ENCODE peak calls at places on chromosomes 2 and 18, in six cellular contexts. H, T, L, W, Y and S are unnamed samples.

GRCh38 chr2:30226144-30227032 is 4.9 kb upstream of the LBH start:
- DNase-seq in H (peak), T (no peak), L (no peak), W (peak), Y (no peak), S (no peak)

GRCh38 chr2:215241791-215242305 is 70.0 kb upstream of the ATIC start:
- DNase-seq in H (no peak), T (no peak), L (no peak), W (no peak), Y (no peak), S (peak)

GRCh38 chr2:88517759-88518201 is 65.3 kb upstream of the FOXI3 start:
- DNase-seq in H (no peak), T (no peak), L (no peak), W (no peak), Y (no peak), S (peak)

GRCh38 chr2:178109813-178110212 is 2.4 kb upstream of the RBM45 start:
- DNase-seq in H (peak), T (peak), L (no peak), W (no peak), Y (peak), S (no peak)

GRCh38 chr2:50556934-50557575 is 474.9 kb downstream of the NRXN1 start:
- DNase-seq in H (peak), T (no peak), L (no peak), W (no peak), Y (peak), S (no peak)

GRCh38 chr2:99974966-99975365 is 167.4 kb downstream of the AFF3 start:
- DNase-seq in H (peak), T (no peak), L (no peak), W (no peak), Y (peak), S (no peak)

GRCh38 chr2:172614932-172615331 is 59.0 kb downstream of the PDK1 start:
- DNase-seq in H (no peak), T (no peak), L (no peak), W (no peak), Y (no peak), S (no peak)

GRCh38 chr2:28052691-28053090 is 162.2 kb downstream of the BABAM2 start:
- DNase-seq in H (peak), T (no peak), L (no peak), W (no peak), Y (peak), S (no peak)

GRCh38 chr2:69138793-69139510 is 126.0 kb downstream of the ANTXR1 start:
- DNase-seq in H (peak), T (peak), L (no peak), W (no peak), Y (peak), S (no peak)

GRCh38 chr18:10401489-10401888 is 52.9 kb upstream of the APCDD1 start:
- DNase-seq in H (no peak), T (no peak), L (no peak), W (no peak), Y (no peak), S (peak)

GRCh38 chr18:37421349-37422080 is 144.1 kb downstream of the CELF4 start:
- DNase-seq in H (no peak), T (no peak), L (no peak), W (no peak), Y (no peak), S (no peak)

GRCh38 chr2:133753665-133754064 is 185.4 kb upstream of the NCKAP5 start:
- DNase-seq in H (no peak), T (no peak), L (no peak), W (no peak), Y (no peak), S (no peak)

GRCh38 chr2:39571197-39571731 is 94.5 kb upstream of the TMEM178A start:
- DNase-seq in H (no peak), T (no peak), L (no peak), W (no peak), Y (peak), S (no peak)

GRCh38 chr2:149221002-149221401 is 109.4 kb upstream of the LYPD6 start:
- DNase-seq in H (no peak), T (no peak), L (no peak), W (no peak), Y (no peak), S (no peak)

GRCh38 chr2:134402385-134402784 is 148.5 kb downstream of the MGAT5 start:
- DNase-seq in H (peak), T (peak), L (no peak), W (no peak), Y (no peak), S (no peak)

GRCh38 chr2:10408649-10409579 is 39.2 kb downstream of the ODC1 start:
- DNase-seq in H (peak), T (no peak), L (peak), W (peak), Y (peak), S (peak)

GRCh38 chr2:168272225-168272624 is 24.8 kb upstream of the STK39 start:
- DNase-seq in H (peak), T (no peak), L (no peak), W (no peak), Y (no peak), S (no peak)

GRCh38 chr2:45607701-45608100 is 3.4 kb downstream of the SRBD1 start:
- DNase-seq in H (peak), T (no peak), L (no peak), W (no peak), Y (no peak), S (no peak)

GRCh38 chr18:79632765-79633164 is 46.8 kb upstream of the CTDP1 start:
- DNase-seq in H (no peak), T (no peak), L (no peak), W (no peak), Y (no peak), S (no peak)

GRCh38 chr2:236972491-236973379 is 113.0 kb upstream of the COPS8 start:
- DNase-seq in H (peak), T (peak), L (no peak), W (peak), Y (peak), S (no peak)

GRCh38 chr2:157903626-157904025 is 27.5 kb upstream of the ACVR1 start:
- DNase-seq in H (no peak), T (no peak), L (no peak), W (no peak), Y (no peak), S (no peak)

GRCh38 chr2:181953773-181954537 is 31.7 kb upstream of the PPP1R1C start:
- DNase-seq in H (peak), T (peak), L (peak), W (no peak), Y (peak), S (peak)

GRCh38 chr2:41907716-41908328 is 140.0 kb upstream of the PKDCC start:
- DNase-seq in H (no peak), T (no peak), L (no peak), W (no peak), Y (no peak), S (no peak)

GRCh38 chr18:23307567-23308295 is 145.4 kb upstream of the RIOK3 start:
- DNase-seq in H (peak), T (no peak), L (no peak), W (no peak), Y (peak), S (no peak)

GRCh38 chr2:85394256-85394655 is 15.9 kb downstream of the CAPG start:
- DNase-seq in H (no peak), T (no peak), L (no peak), W (peak), Y (no peak), S (no peak)

GRCh38 chr2:11596801-11597200 is 63.0 kb downstream of the GREB1 start:
- DNase-seq in H (no peak), T (no peak), L (no peak), W (no peak), Y (no peak), S (no peak)
- H3K4me3 ChIP-seq in H (no peak), T (no peak), L (no peak), W (no peak), Y (no peak), S (no peak)

DNA sequence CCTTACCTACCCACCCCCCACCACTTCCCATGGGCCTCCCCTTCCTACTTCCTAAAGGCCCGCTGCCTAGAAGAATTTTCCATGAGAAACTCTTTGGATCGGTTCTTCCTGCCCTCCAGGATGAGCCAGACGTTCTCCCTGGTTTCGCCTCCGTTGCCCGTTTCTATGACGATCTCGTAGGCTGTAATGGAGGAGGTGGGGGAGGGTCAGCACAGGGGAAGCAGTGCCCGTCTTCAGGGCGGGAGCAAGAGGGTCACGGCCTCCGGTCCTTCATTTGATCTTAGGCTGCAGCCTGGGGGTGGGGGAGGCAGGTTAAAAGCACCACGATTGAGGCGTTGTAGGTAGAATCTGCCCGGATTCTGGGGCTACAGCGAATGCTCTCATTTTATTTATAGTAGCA is 172.0 kb downstream of the LOXHD1 start:
- DNase-seq in H (no peak), T (no peak), L (no peak), W (no peak), Y (no peak), S (no peak)
- H3K4me3 ChIP-seq in H (no peak), T (no peak), L (no peak), W (no peak), Y (no peak), S (no peak)

GRCh38 chr2:127646487-127647241 is 711 bp downstream of the GPR17 start:
- DNase-seq in H (no peak), T (no peak), L (no peak), W (no peak), Y (no peak), S (no peak)
- H3K4me3 ChIP-seq in H (no peak), T (no peak), L (no peak), W (no peak), Y (no peak), S (no peak)

GRCh38 chr2:176093889-176094232 is 1.3 kb downstream of the HOXD13 start:
- DNase-seq in H (no peak), T (no peak), L (no peak), W (no peak), Y (no peak), S (no peak)

GRCh38 chr2:176094307-176094706 is 1.8 kb downstream of the HOXD13 start:
- DNase-seq in H (no peak), T (no peak), L (no peak), W (no peak), Y (no peak), S (no peak)

GRCh38 chr2:176092270-176093144 is at the start of gene HOXD13:
- DNase-seq in H (no peak), T (no peak), L (no peak), W (peak), Y (no peak), S (peak)

GRCh38 chr2:176091329-176092258 is 927 bp upstream of the HOXD13 start:
- DNase-seq in H (no peak), T (no peak), L (no peak), W (peak), Y (no peak), S (no peak)

GRCh38 chr2:176093145-176093888 is 796 bp downstream of the HOXD13 start:
- DNase-seq in H (no peak), T (no peak), L (no peak), W (peak), Y (no peak), S (peak)
- H3K4me3 ChIP-seq in H (no peak), T (peak), L (no peak), W (peak), Y (no peak), S (peak)

GRCh38 chr2:121721926-121722325 is 14.7 kb downstream of the NIFK start:
- DNase-seq in H (peak), T (peak), L (no peak), W (no peak), Y (peak), S (no peak)
- H3K4me3 ChIP-seq in H (no peak), T (no peak), L (no peak), W (no peak), Y (no peak), S (no peak)